ENCODE peak calls at places on chromosome 6, in six cellular contexts. One of them, this sample, is unnamed. For H3K36me3, the result is how much of the 10 kb centered on the place peaks cover.

GRCh38 chr6:117494694-117495318 is 12.3 kb downstream of the DCBLD1 start:
- DNase-seq in PC-3: no peak
- DNase-seq in SK-N-SH: no peak
- DNase-seq in OCI-LY7: no peak
- DNase-seq in GM23248: no peak
- DNase-seq in HCT116: no peak
- DNase-seq in this sample: no peak

GRCh38 chr6:24397631-24398030 is 5.1 kb upstream of the MRS2 start:
- DNase-seq in GM23248: no peak
- DNase-seq in OCI-LY7: no peak
- DNase-seq in SK-N-SH: no peak
- DNase-seq in PC-3: no peak
- DNase-seq in HCT116: no peak
- DNase-seq in this sample: peak

GRCh38 chr6:56374841-56375369 is 127.5 kb upstream of the COL21A1 start:
- DNase-seq in HCT116: no peak
- DNase-seq in PC-3: no peak
- DNase-seq in GM23248: peak
- DNase-seq in SK-N-SH: no peak
- DNase-seq in OCI-LY7: no peak
- DNase-seq in this sample: no peak

GRCh38 chr6:137543114-137543513 is 48.9 kb upstream of the OLIG3 start:
- DNase-seq in SK-N-SH: no peak
- DNase-seq in OCI-LY7: no peak
- DNase-seq in GM23248: no peak
- DNase-seq in PC-3: no peak
- DNase-seq in HCT116: no peak
- DNase-seq in this sample: no peak

GRCh38 chr6:128979061-128979460 is 96.1 kb downstream of the LAMA2 start:
- DNase-seq in OCI-LY7: no peak
- DNase-seq in PC-3: no peak
- DNase-seq in GM23248: no peak
- DNase-seq in HCT116: no peak
- DNase-seq in SK-N-SH: no peak
- DNase-seq in this sample: no peak

GRCh38 chr6:4401408-4402367 is 266.3 kb upstream of the ECI2 start:
- DNase-seq in GM23248: peak
- DNase-seq in PC-3: peak
- DNase-seq in OCI-LY7: no peak
- DNase-seq in SK-N-SH: no peak
- DNase-seq in HCT116: no peak
- DNase-seq in this sample: no peak

GRCh38 chr6:53112404-53112803 is 36.2 kb downstream of the GCM1 start:
- DNase-seq in OCI-LY7: no peak
- DNase-seq in GM23248: no peak
- DNase-seq in SK-N-SH: no peak
- DNase-seq in HCT116: no peak
- DNase-seq in PC-3: peak
- DNase-seq in this sample: no peak

GRCh38 chr6:28353981-28354676 is 4.4 kb downstream of the ZKSCAN3 start:
- DNase-seq in HCT116: peak
- DNase-seq in SK-N-SH: no peak
- DNase-seq in PC-3: peak
- DNase-seq in OCI-LY7: peak
- DNase-seq in GM23248: peak
- DNase-seq in this sample: no peak

GRCh38 chr6:41036601-41037000 is 2.4 kb downstream of the UNC5CL start:
- DNase-seq in GM23248: no peak
- DNase-seq in PC-3: no peak
- DNase-seq in SK-N-SH: no peak
- DNase-seq in HCT116: no peak
- DNase-seq in OCI-LY7: no peak
- DNase-seq in this sample: no peak

GRCh38 chr6:19692506-19693298 is 144.5 kb upstream of the ID4 start:
- DNase-seq in HCT116: no peak
- DNase-seq in PC-3: no peak
- DNase-seq in OCI-LY7: no peak
- DNase-seq in SK-N-SH: no peak
- DNase-seq in GM23248: no peak
- DNase-seq in this sample: peak

GRCh38 chr6:35084041-35084491 is 57.1 kb downstream of the TCP11 start:
- DNase-seq in SK-N-SH: peak
- DNase-seq in OCI-LY7: no peak
- DNase-seq in HCT116: no peak
- DNase-seq in PC-3: no peak
- DNase-seq in GM23248: no peak
- DNase-seq in this sample: no peak

GRCh38 chr6:3929281-3929798 is 80.2 kb downstream of the FAM50B start:
- DNase-seq in PC-3: no peak
- DNase-seq in OCI-LY7: no peak
- DNase-seq in SK-N-SH: no peak
- DNase-seq in GM23248: peak
- DNase-seq in HCT116: no peak
- DNase-seq in this sample: no peak

GRCh38 chr6:80872194-80872950 is 765.9 kb downstream of the BCKDHB start:
- DNase-seq in SK-N-SH: no peak
- DNase-seq in GM23248: peak
- DNase-seq in OCI-LY7: no peak
- DNase-seq in HCT116: no peak
- DNase-seq in PC-3: no peak
- DNase-seq in this sample: no peak

GRCh38 chr6:16413399-16413798 is 175.0 kb downstream of the GMPR start:
- DNase-seq in PC-3: no peak
- DNase-seq in GM23248: no peak
- DNase-seq in SK-N-SH: no peak
- DNase-seq in HCT116: no peak
- DNase-seq in OCI-LY7: no peak
- DNase-seq in this sample: no peak

GRCh38 chr6:26476893-26477292 is 19.1 kb downstream of the BTN2A1 start:
- DNase-seq in HCT116: no peak
- DNase-seq in OCI-LY7: no peak
- DNase-seq in PC-3: no peak
- DNase-seq in GM23248: no peak
- DNase-seq in SK-N-SH: no peak
- DNase-seq in this sample: no peak

GRCh38 chr6:120774275-120774674 is 560.0 kb downstream of the TBC1D32 start:
- DNase-seq in SK-N-SH: no peak
- DNase-seq in GM23248: no peak
- DNase-seq in OCI-LY7: no peak
- DNase-seq in PC-3: peak
- DNase-seq in HCT116: peak
- DNase-seq in this sample: no peak

GRCh38 chr6:79946242-79946641 is 1.1 kb downstream of the ELOVL4 start:
- DNase-seq in OCI-LY7: peak
- DNase-seq in GM23248: peak
- DNase-seq in HCT116: no peak
- DNase-seq in SK-N-SH: peak
- DNase-seq in PC-3: peak
- DNase-seq in this sample: peak

GRCh38 chr6:54654376-54654775 is 192.2 kb upstream of the FAM83B start:
- DNase-seq in HCT116: no peak
- DNase-seq in SK-N-SH: no peak
- DNase-seq in GM23248: no peak
- DNase-seq in PC-3: peak
- DNase-seq in OCI-LY7: no peak
- DNase-seq in this sample: no peak

GRCh38 chr6:126890055-126890454 is 228.4 kb upstream of the RSPO3 start:
- DNase-seq in SK-N-SH: peak
- DNase-seq in HCT116: no peak
- DNase-seq in GM23248: no peak
- DNase-seq in PC-3: no peak
- DNase-seq in OCI-LY7: no peak
- DNase-seq in this sample: no peak

GRCh38 chr6:53857318-53858094 is 62.7 kb downstream of the LRRC1 start:
- DNase-seq in PC-3: no peak
- DNase-seq in HCT116: no peak
- DNase-seq in GM23248: peak
- DNase-seq in OCI-LY7: no peak
- DNase-seq in SK-N-SH: no peak
- DNase-seq in this sample: no peak

GRCh38 chr6:65638047-65638831 is 68.8 kb downstream of the EYS start:
- DNase-seq in HCT116: no peak
- DNase-seq in PC-3: peak
- DNase-seq in SK-N-SH: peak
- DNase-seq in GM23248: no peak
- DNase-seq in OCI-LY7: peak
- DNase-seq in this sample: peak

GRCh38 chr6:113809818-113810217 is 47.3 kb upstream of the MARCKS start:
- DNase-seq in GM23248: no peak
- DNase-seq in SK-N-SH: no peak
- DNase-seq in OCI-LY7: peak
- DNase-seq in PC-3: no peak
- DNase-seq in HCT116: no peak
- DNase-seq in this sample: no peak

GRCh38 chr6:82877213-82878195 is 188.1 kb downstream of the UBE3D start:
- DNase-seq in SK-N-SH: peak
- DNase-seq in HCT116: peak
- DNase-seq in PC-3: peak
- DNase-seq in GM23248: no peak
- DNase-seq in OCI-LY7: no peak
- DNase-seq in this sample: no peak

GRCh38 chr6:123171341-123171740 is 175.3 kb downstream of the CLVS2 start:
- DNase-seq in SK-N-SH: no peak
- DNase-seq in PC-3: peak
- DNase-seq in GM23248: no peak
- DNase-seq in OCI-LY7: no peak
- DNase-seq in HCT116: no peak
- DNase-seq in this sample: no peak

GRCh38 chr6:116697475-116697874 is 16.5 kb downstream of the KPNA5 start:
- DNase-seq in PC-3: no peak
- DNase-seq in GM23248: no peak
- DNase-seq in SK-N-SH: no peak
- DNase-seq in HCT116: no peak
- DNase-seq in OCI-LY7: no peak
- DNase-seq in this sample: no peak

GRCh38 chr6:2661651-2662050 is 89.1 kb downstream of the MYLK4 start:
- DNase-seq in HCT116: no peak
- DNase-seq in PC-3: no peak
- DNase-seq in GM23248: no peak
- DNase-seq in OCI-LY7: no peak
- DNase-seq in SK-N-SH: no peak
- DNase-seq in this sample: no peak

GRCh38 chr6:127342296-127342945 is 988 bp downstream of the ECHDC1 start:
- DNase-seq in OCI-LY7: peak
- DNase-seq in GM23248: peak
- DNase-seq in PC-3: peak
- DNase-seq in SK-N-SH: peak
- DNase-seq in HCT116: no peak
- DNase-seq in this sample: peak

GRCh38 chr6:41594326-41594725 is 43.9 kb upstream of the MDFI start:
- DNase-seq in HCT116: no peak
- DNase-seq in GM23248: peak
- DNase-seq in OCI-LY7: no peak
- DNase-seq in PC-3: no peak
- DNase-seq in SK-N-SH: no peak
- DNase-seq in this sample: no peak

GRCh38 chr6:169117663-169118062 is 136.0 kb downstream of the THBS2 start:
- DNase-seq in GM23248: no peak
- DNase-seq in SK-N-SH: no peak
- DNase-seq in HCT116: no peak
- DNase-seq in OCI-LY7: no peak
- DNase-seq in PC-3: no peak
- DNase-seq in this sample: no peak

GRCh38 chr6:30578051-30578450 is 6.8 kb downstream of the ABCF1 start:
- DNase-seq in SK-N-SH: no peak
- DNase-seq in OCI-LY7: no peak
- DNase-seq in GM23248: no peak
- DNase-seq in PC-3: no peak
- DNase-seq in HCT116: no peak
- DNase-seq in this sample: no peak

GRCh38 chr6:80145509-80145908 is 39.0 kb downstream of the BCKDHB start:
- DNase-seq in SK-N-SH: no peak
- DNase-seq in OCI-LY7: no peak
- DNase-seq in HCT116: no peak
- DNase-seq in PC-3: no peak
- DNase-seq in GM23248: no peak
- DNase-seq in this sample: no peak

GRCh38 chr6:37449984-37450383 is 17.0 kb downstream of the CMTR1 start:
- DNase-seq in HCT116: no peak
- DNase-seq in GM23248: no peak
- DNase-seq in PC-3: no peak
- DNase-seq in OCI-LY7: no peak
- DNase-seq in SK-N-SH: no peak
- DNase-seq in this sample: no peak
- H3K36me3 ChIP-seq in HCT116: under half
- H3K36me3 ChIP-seq in GM23248: under half
- H3K36me3 ChIP-seq in PC-3: under half
- H3K36me3 ChIP-seq in OCI-LY7: half or more
- H3K36me3 ChIP-seq in SK-N-SH: half or more
- H3K36me3 ChIP-seq in this sample: under half

GRCh38 chr6:119116712-119117281 is 38.3 kb upstream of the FAM184A start:
- DNase-seq in OCI-LY7: no peak
- DNase-seq in GM23248: peak
- DNase-seq in SK-N-SH: no peak
- DNase-seq in PC-3: no peak
- DNase-seq in HCT116: no peak
- DNase-seq in this sample: no peak
- TF ChIP-seq EZH2phosphoT487 in OCI-LY7: no peak
- TF ChIP-seq EZH2phosphoT487 in GM23248: no peak
- TF ChIP-seq EZH2phosphoT487 in SK-N-SH: no peak
- TF ChIP-seq EZH2phosphoT487 in PC-3: no peak
- TF ChIP-seq EZH2phosphoT487 in HCT116: no peak
- TF ChIP-seq EZH2phosphoT487 in this sample: no peak

DNA sequence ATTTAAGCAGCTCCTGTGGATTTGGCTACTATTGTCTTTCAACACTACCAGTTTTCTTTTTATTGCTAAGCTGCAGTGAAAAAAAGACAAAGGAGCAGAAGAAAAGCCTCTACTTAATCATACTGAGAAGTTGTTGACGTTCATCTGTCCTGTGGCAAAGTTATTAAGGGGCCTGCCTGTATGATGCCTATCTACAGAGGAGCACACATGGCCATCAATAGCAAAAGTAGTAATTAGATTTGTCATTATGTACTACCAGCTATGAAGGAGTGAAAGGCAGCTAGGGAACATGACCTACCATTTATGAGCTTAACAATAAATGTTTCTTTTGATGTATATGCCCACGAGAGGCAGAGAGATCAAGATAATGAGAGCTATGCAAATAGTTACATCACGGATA is 620.9 kb downstream of the PHF3 start:
- DNase-seq in SK-N-SH: no peak
- DNase-seq in PC-3: no peak
- DNase-seq in OCI-LY7: no peak
- DNase-seq in GM23248: no peak
- DNase-seq in HCT116: no peak
- DNase-seq in this sample: no peak
- H3K4me3 ChIP-seq in SK-N-SH: no peak
- H3K4me3 ChIP-seq in PC-3: no peak
- H3K4me3 ChIP-seq in OCI-LY7: no peak
- H3K4me3 ChIP-seq in GM23248: no peak
- H3K4me3 ChIP-seq in HCT116: no peak
- H3K4me3 ChIP-seq in this sample: no peak

DNA sequence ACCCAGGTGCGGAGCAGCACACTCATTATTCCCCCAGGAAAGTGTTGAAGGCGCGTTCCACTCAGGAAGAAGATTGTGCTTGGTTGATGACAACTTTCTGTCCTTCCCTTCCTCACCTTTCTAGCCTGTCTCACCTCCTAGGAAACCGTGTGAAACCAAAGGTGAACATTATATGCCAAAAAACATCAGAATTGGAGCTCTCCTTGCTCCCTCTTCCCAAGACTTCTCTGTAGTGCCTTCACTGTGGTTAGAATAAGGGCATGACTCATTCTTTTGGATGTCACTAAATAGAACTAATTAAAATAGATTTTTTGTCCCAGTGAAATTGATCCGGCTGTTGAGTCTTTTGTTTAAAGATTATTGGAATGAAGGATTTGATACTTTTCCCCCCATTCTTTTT is 143.1 kb upstream of the AKAP12 start:
- DNase-seq in HCT116: no peak
- DNase-seq in GM23248: peak
- DNase-seq in SK-N-SH: no peak
- DNase-seq in PC-3: no peak
- DNase-seq in OCI-LY7: no peak
- DNase-seq in this sample: no peak
- H3K36me3 ChIP-seq in HCT116: under half
- H3K36me3 ChIP-seq in GM23248: half or more
- H3K36me3 ChIP-seq in SK-N-SH: under half
- H3K36me3 ChIP-seq in PC-3: under half
- H3K36me3 ChIP-seq in OCI-LY7: half or more
- H3K36me3 ChIP-seq in this sample: under half